ENCODE peak calls at places on chromosome 9, in five cellular contexts. I, B, Q, L and D are unnamed samples.

GRCh38 chr9:107174441-107174840 is 108.6 kb upstream of the RAD23B start:
- DNase-seq in L (no peak), B (no peak), Q (peak; percentile 34), I (no peak), D (no peak)

GRCh38 chr9:115930472-115930871 is 223.1 kb upstream of the PAPPA start:
- DNase-seq in I (no peak), Q (no peak), L (peak; percentile 20), B (no peak), D (no peak)

GRCh38 chr9:115327441-115328122 is 209.6 kb upstream of the TNC start:
- DNase-seq in Q (no peak), B (no peak), L (peak; percentile 54), I (peak; percentile 47), D (no peak)

GRCh38 chr9:132474253-132474652 is 64.2 kb downstream of the CFAP77 start:
- DNase-seq in Q (no peak), L (no peak), B (no peak), I (no peak), D (no peak)

GRCh38 chr9:126661122-126661520 is 47.4 kb downstream of the LMX1B start:
- DNase-seq in Q (no peak), I (no peak), L (no peak), B (no peak), D (no peak)

GRCh38 chr9:121744002-121744686 is 92.7 kb downstream of the DAB2IP start:
- DNase-seq in B (no peak), Q (peak; percentile 74), L (peak; percentile 23), I (peak; percentile 67), D (peak; percentile 75)

GRCh38 chr9:99807276-99807852 is 14.3 kb upstream of the NR4A3 start:
- DNase-seq in I (peak; percentile 75), Q (peak; percentile 71), L (peak; percentile 60), B (peak; percentile 53), D (peak; percentile 73)

GRCh38 chr9:34430843-34431437 is 27.4 kb downstream of the FAM219A start:
- DNase-seq in L (peak; percentile 68), B (peak; percentile 52), I (peak; percentile 22), Q (peak; percentile 54), D (peak; percentile 43)

GRCh38 chr9:12777149-12778010 is 2.6 kb downstream of the LURAP1L start:
- DNase-seq in Q (no peak), L (no peak), I (no peak), B (no peak), D (no peak)

GRCh38 chr9:12776775-12777055 is 1.9 kb downstream of the LURAP1L start:
- DNase-seq in I (no peak), L (no peak), Q (no peak), B (no peak), D (no peak)

GRCh38 chr9:12775373-12775962 is 648 bp downstream of the LURAP1L start:
- DNase-seq in I (no peak), B (peak; percentile 14), Q (no peak), L (no peak), D (peak; percentile 19)

GRCh38 chr9:12774861-12775367 is at the start of gene LURAP1L:
- DNase-seq in Q (no peak), I (peak; percentile 59), L (peak; percentile 78), B (peak; percentile 8), D (peak; percentile 30)

GRCh38 chr9:12775963-12776774 is 1.3 kb downstream of the LURAP1L start:
- DNase-seq in I (peak; percentile 86), B (peak; percentile 62), L (peak; percentile 80), Q (peak; percentile 56), D (peak; percentile 74)
- TF ChIP-seq CTCF in I (peak; percentile 61), B (peak; percentile 60), L (peak; percentile 68), Q (no peak), D (no peak)

DNA sequence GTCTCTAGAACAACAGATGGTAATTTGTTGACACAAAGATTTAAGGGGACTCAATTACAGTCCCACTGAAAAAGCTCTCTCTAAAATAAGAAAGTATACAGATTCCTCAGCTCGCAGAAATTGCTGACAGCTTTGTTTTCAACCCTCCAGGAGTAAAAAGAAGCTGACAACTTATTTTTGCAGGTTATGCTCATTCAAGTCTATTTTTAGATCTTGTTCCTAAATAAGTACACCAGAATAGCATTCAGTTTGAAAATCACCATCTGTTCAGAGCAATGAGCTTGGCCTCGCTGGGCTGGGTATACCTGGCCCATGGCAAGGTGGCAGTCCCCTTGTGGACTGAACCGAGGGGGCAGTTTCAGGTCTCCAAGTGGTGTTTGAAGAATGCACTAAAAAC is 169.3 kb downstream of the AUH start:
- DNase-seq in I (no peak), B (no peak), Q (no peak), L (no peak), D (no peak)
- TF ChIP-seq CTCF in I (no peak), B (no peak), Q (no peak), L (no peak), D (no peak)

DNA sequence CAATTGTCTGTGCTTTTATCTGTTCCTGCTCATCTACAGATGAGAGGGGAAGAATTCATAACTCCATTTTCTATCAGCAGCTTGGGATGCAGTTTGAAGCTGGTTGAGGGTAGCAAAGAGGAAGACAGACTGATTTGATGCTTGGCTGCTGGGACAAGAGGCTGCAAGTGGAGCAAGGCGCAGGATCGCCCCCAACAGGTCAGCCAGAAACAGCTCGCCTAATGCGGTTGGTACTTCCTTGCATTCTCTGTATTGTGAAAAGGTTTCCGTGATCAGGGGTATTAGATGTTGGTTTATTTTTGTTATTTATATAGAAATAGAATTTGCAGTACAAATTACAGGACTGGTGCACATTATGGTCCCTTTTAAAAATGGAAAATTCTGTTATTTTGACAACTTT is 40.6 kb downstream of the ZNF883 start:
- DNase-seq in I (no peak), L (no peak), Q (peak; percentile 14), B (peak; percentile 4), D (no peak)
- TF ChIP-seq CTCF in I (no peak), L (peak; percentile 34), Q (peak; percentile 17), B (peak; percentile 45), D (no peak)

GRCh38 chr9:86667307-86667706 is 280.0 kb downstream of the GAS1 start:
- DNase-seq in B (no peak), I (no peak), L (no peak), Q (no peak), D (no peak)

GRCh38 chr9:86668488-86668887 is 278.8 kb downstream of the GAS1 start:
- DNase-seq in Q (no peak), I (no peak), L (no peak), B (no peak), D (no peak)

GRCh38 chr9:86663905-86664304 is 283.4 kb downstream of the GAS1 start:
- DNase-seq in Q (no peak), I (no peak), L (no peak), B (no peak), D (no peak)

GRCh38 chr9:86662890-86663468 is 284.3 kb downstream of the GAS1 start:
- DNase-seq in B (no peak), I (no peak), L (no peak), Q (no peak), D (no peak)

GRCh38 chr9:86664603-86665002 is 282.7 kb downstream of the GAS1 start:
- DNase-seq in Q (no peak), L (no peak), I (no peak), B (no peak), D (no peak)
- TF ChIP-seq CTCF in Q (no peak), L (no peak), I (no peak), B (no peak), D (no peak)

DNA sequence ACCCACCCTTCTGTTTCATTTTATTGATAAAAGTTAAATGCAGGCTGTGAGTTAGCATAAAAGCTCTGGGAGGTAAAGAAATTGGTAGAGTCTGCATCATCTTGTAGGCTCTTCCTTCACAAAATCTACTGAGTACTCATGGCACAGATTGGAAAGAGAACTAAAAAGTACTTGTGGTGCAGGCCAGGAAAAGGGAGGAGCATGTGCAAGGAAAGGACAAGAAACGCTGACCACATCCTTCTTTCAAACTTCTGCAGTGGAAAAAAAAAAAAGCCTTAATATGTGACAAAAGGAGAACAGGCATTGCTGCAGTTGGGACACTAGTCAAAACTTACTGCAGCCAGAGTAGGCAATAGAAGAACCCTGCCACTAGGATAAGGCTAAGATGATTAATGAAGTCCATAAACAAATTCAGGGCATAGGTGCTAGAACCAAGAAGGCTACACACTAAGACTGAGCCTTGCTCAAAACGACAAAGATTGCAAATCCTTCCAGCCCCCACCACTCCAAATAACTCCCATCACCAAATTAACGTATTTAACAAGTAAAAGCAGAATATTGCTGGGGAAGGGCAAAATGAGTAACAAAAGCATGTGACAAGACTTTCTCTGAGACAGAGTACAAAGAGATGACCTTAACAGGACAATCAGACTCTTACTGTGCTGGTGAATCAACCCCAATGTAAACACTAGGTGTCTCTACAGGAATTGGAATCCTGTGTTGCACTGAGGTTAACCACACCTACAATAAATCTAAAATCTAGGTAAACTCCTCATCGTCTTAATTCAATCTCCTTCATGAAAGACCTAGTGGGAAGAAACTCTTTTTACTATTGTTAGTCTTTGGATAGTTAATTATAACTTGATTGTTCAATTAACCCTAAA is 1024.8 kb downstream of the TLE1 start:
- DNase-seq in Q (no peak), L (peak; percentile 44), I (no peak), B (no peak), D (no peak)
- TF ChIP-seq CTCF in Q (no peak), L (peak; percentile 8), I (no peak), B (no peak), D (no peak)